ENCODE peak calls at places on chromosome 5, in ten cellular contexts. One of them, this sample, is unnamed.

GRCh38 chr5:113123563-113123962 is 147.0 kb downstream of the DCP2 start:
- DNase-seq in RWPE1: no peak
- DNase-seq in frontal cortex: no peak
- DNase-seq in activated T-helper 1 cell treated with anti-CD3 and anti-CD28 coated beads, Interleukin-12 subunit alpha, Interleukin-12 subunit beta, Interleukin-2, Interleukin-4 antibody, amounts not matched to agents 30 ng/mL and 10 ng/mL and 1 ng/mL, durations not matched to agents 14 hours and 24 hours and 36 hours: no peak
- DNase-seq in stimulated activated CD4-positive, alpha-beta T cell treated with anti-CD3 and anti-CD28 coated beads, Interleukin-2, amount 100 ng/mL, for 24 hours: no peak
- DNase-seq in skeletal muscle cell: no peak
- DNase-seq in cardiac fibroblast: peak
- DNase-seq in NCI-H2081: no peak
- DNase-seq in NCI-H1105 treated with DMSO at 0.1 percent for 48 hours: no peak
- DNase-seq in T-helper 1 cell: no peak
- DNase-seq in this sample: no peak

GRCh38 chr5:71705416-71705815 is 13.7 kb upstream of the CARTPT start:
- DNase-seq in T-helper 1 cell: no peak
- DNase-seq in RWPE1: no peak
- DNase-seq in skeletal muscle cell: no peak
- DNase-seq in NCI-H2081: no peak
- DNase-seq in stimulated activated CD4-positive, alpha-beta T cell treated with anti-CD3 and anti-CD28 coated beads, Interleukin-2, amount 100 ng/mL, for 24 hours: no peak
- DNase-seq in frontal cortex: no peak
- DNase-seq in cardiac fibroblast: no peak
- DNase-seq in activated T-helper 1 cell treated with anti-CD3 and anti-CD28 coated beads, Interleukin-12 subunit alpha, Interleukin-12 subunit beta, Interleukin-2, Interleukin-4 antibody, amounts not matched to agents 30 ng/mL and 10 ng/mL and 1 ng/mL, durations not matched to agents 14 hours and 24 hours and 36 hours: no peak
- DNase-seq in NCI-H1105 treated with DMSO at 0.1 percent for 48 hours: no peak
- DNase-seq in this sample: no peak

GRCh38 chr5:8719797-8720196 is 826.1 kb downstream of the SEMA5A start:
- DNase-seq in stimulated activated CD4-positive, alpha-beta T cell treated with anti-CD3 and anti-CD28 coated beads, Interleukin-2, amount 100 ng/mL, for 24 hours: no peak
- DNase-seq in RWPE1: no peak
- DNase-seq in T-helper 1 cell: no peak
- DNase-seq in activated T-helper 1 cell treated with anti-CD3 and anti-CD28 coated beads, Interleukin-12 subunit alpha, Interleukin-12 subunit beta, Interleukin-2, Interleukin-4 antibody, amounts not matched to agents 30 ng/mL and 10 ng/mL and 1 ng/mL, durations not matched to agents 14 hours and 24 hours and 36 hours: no peak
- DNase-seq in skeletal muscle cell: no peak
- DNase-seq in frontal cortex: no peak
- DNase-seq in NCI-H2081: no peak
- DNase-seq in NCI-H1105 treated with DMSO at 0.1 percent for 48 hours: no peak
- DNase-seq in cardiac fibroblast: no peak
- DNase-seq in this sample: no peak

GRCh38 chr5:54115768-54116403 is 194.5 kb downstream of the ARL15 start:
- DNase-seq in cardiac fibroblast: peak
- DNase-seq in frontal cortex: no peak
- DNase-seq in NCI-H1105 treated with DMSO at 0.1 percent for 48 hours: no peak
- DNase-seq in RWPE1: peak
- DNase-seq in T-helper 1 cell: no peak
- DNase-seq in skeletal muscle cell: no peak
- DNase-seq in stimulated activated CD4-positive, alpha-beta T cell treated with anti-CD3 and anti-CD28 coated beads, Interleukin-2, amount 100 ng/mL, for 24 hours: no peak
- DNase-seq in activated T-helper 1 cell treated with anti-CD3 and anti-CD28 coated beads, Interleukin-12 subunit alpha, Interleukin-12 subunit beta, Interleukin-2, Interleukin-4 antibody, amounts not matched to agents 30 ng/mL and 10 ng/mL and 1 ng/mL, durations not matched to agents 14 hours and 24 hours and 36 hours: no peak
- DNase-seq in NCI-H2081: peak
- DNase-seq in this sample: no peak

GRCh38 chr5:142611154-142611553 is 74.7 kb downstream of the FGF1 start:
- DNase-seq in cardiac fibroblast: peak
- DNase-seq in frontal cortex: peak
- DNase-seq in T-helper 1 cell: peak
- DNase-seq in NCI-H1105 treated with DMSO at 0.1 percent for 48 hours: peak
- DNase-seq in RWPE1: peak
- DNase-seq in skeletal muscle cell: no peak
- DNase-seq in activated T-helper 1 cell treated with anti-CD3 and anti-CD28 coated beads, Interleukin-12 subunit alpha, Interleukin-12 subunit beta, Interleukin-2, Interleukin-4 antibody, amounts not matched to agents 30 ng/mL and 10 ng/mL and 1 ng/mL, durations not matched to agents 14 hours and 24 hours and 36 hours: peak
- DNase-seq in NCI-H2081: peak
- DNase-seq in stimulated activated CD4-positive, alpha-beta T cell treated with anti-CD3 and anti-CD28 coated beads, Interleukin-2, amount 100 ng/mL, for 24 hours: peak
- DNase-seq in this sample: no peak

GRCh38 chr5:497090-497489 is 27.2 kb downstream of the SLC9A3 start:
- DNase-seq in skeletal muscle cell: no peak
- DNase-seq in NCI-H1105 treated with DMSO at 0.1 percent for 48 hours: no peak
- DNase-seq in cardiac fibroblast: no peak
- DNase-seq in stimulated activated CD4-positive, alpha-beta T cell treated with anti-CD3 and anti-CD28 coated beads, Interleukin-2, amount 100 ng/mL, for 24 hours: no peak
- DNase-seq in RWPE1: no peak
- DNase-seq in NCI-H2081: no peak
- DNase-seq in T-helper 1 cell: no peak
- DNase-seq in frontal cortex: no peak
- DNase-seq in activated T-helper 1 cell treated with anti-CD3 and anti-CD28 coated beads, Interleukin-12 subunit alpha, Interleukin-12 subunit beta, Interleukin-2, Interleukin-4 antibody, amounts not matched to agents 30 ng/mL and 10 ng/mL and 1 ng/mL, durations not matched to agents 14 hours and 24 hours and 36 hours: no peak
- DNase-seq in this sample: no peak

GRCh38 chr5:29983528-29984152 is 1209.8 kb upstream of the CDH6 start:
- DNase-seq in frontal cortex: no peak
- DNase-seq in RWPE1: no peak
- DNase-seq in T-helper 1 cell: no peak
- DNase-seq in NCI-H1105 treated with DMSO at 0.1 percent for 48 hours: no peak
- DNase-seq in cardiac fibroblast: no peak
- DNase-seq in activated T-helper 1 cell treated with anti-CD3 and anti-CD28 coated beads, Interleukin-12 subunit alpha, Interleukin-12 subunit beta, Interleukin-2, Interleukin-4 antibody, amounts not matched to agents 30 ng/mL and 10 ng/mL and 1 ng/mL, durations not matched to agents 14 hours and 24 hours and 36 hours: no peak
- DNase-seq in stimulated activated CD4-positive, alpha-beta T cell treated with anti-CD3 and anti-CD28 coated beads, Interleukin-2, amount 100 ng/mL, for 24 hours: no peak
- DNase-seq in skeletal muscle cell: no peak
- DNase-seq in NCI-H2081: peak
- DNase-seq in this sample: no peak

GRCh38 chr5:639584-640213 is 27.6 kb downstream of the CEP72 start:
- DNase-seq in frontal cortex: no peak
- DNase-seq in NCI-H2081: no peak
- DNase-seq in stimulated activated CD4-positive, alpha-beta T cell treated with anti-CD3 and anti-CD28 coated beads, Interleukin-2, amount 100 ng/mL, for 24 hours: no peak
- DNase-seq in NCI-H1105 treated with DMSO at 0.1 percent for 48 hours: no peak
- DNase-seq in cardiac fibroblast: no peak
- DNase-seq in skeletal muscle cell: no peak
- DNase-seq in activated T-helper 1 cell treated with anti-CD3 and anti-CD28 coated beads, Interleukin-12 subunit alpha, Interleukin-12 subunit beta, Interleukin-2, Interleukin-4 antibody, amounts not matched to agents 30 ng/mL and 10 ng/mL and 1 ng/mL, durations not matched to agents 14 hours and 24 hours and 36 hours: no peak
- DNase-seq in RWPE1: no peak
- DNase-seq in T-helper 1 cell: no peak
- DNase-seq in this sample: no peak

GRCh38 chr5:101045689-101046088 is 142.6 kb upstream of the ST8SIA4 start:
- DNase-seq in skeletal muscle cell: no peak
- DNase-seq in NCI-H1105 treated with DMSO at 0.1 percent for 48 hours: no peak
- DNase-seq in NCI-H2081: no peak
- DNase-seq in cardiac fibroblast: peak
- DNase-seq in T-helper 1 cell: no peak
- DNase-seq in RWPE1: no peak
- DNase-seq in stimulated activated CD4-positive, alpha-beta T cell treated with anti-CD3 and anti-CD28 coated beads, Interleukin-2, amount 100 ng/mL, for 24 hours: no peak
- DNase-seq in frontal cortex: no peak
- DNase-seq in activated T-helper 1 cell treated with anti-CD3 and anti-CD28 coated beads, Interleukin-12 subunit alpha, Interleukin-12 subunit beta, Interleukin-2, Interleukin-4 antibody, amounts not matched to agents 30 ng/mL and 10 ng/mL and 1 ng/mL, durations not matched to agents 14 hours and 24 hours and 36 hours: no peak
- DNase-seq in this sample: no peak

GRCh38 chr5:119943148-119943547 is 313.8 kb downstream of the FAM170A start:
- DNase-seq in stimulated activated CD4-positive, alpha-beta T cell treated with anti-CD3 and anti-CD28 coated beads, Interleukin-2, amount 100 ng/mL, for 24 hours: no peak
- DNase-seq in activated T-helper 1 cell treated with anti-CD3 and anti-CD28 coated beads, Interleukin-12 subunit alpha, Interleukin-12 subunit beta, Interleukin-2, Interleukin-4 antibody, amounts not matched to agents 30 ng/mL and 10 ng/mL and 1 ng/mL, durations not matched to agents 14 hours and 24 hours and 36 hours: no peak
- DNase-seq in T-helper 1 cell: no peak
- DNase-seq in cardiac fibroblast: peak
- DNase-seq in RWPE1: peak
- DNase-seq in NCI-H2081: no peak
- DNase-seq in NCI-H1105 treated with DMSO at 0.1 percent for 48 hours: no peak
- DNase-seq in frontal cortex: no peak
- DNase-seq in skeletal muscle cell: no peak
- DNase-seq in this sample: peak

GRCh38 chr5:93378073-93378472 is 202.9 kb downstream of the NR2F1-AS1 start:
- DNase-seq in T-helper 1 cell: no peak
- DNase-seq in cardiac fibroblast: peak
- DNase-seq in frontal cortex: no peak
- DNase-seq in NCI-H2081: peak
- DNase-seq in RWPE1: peak
- DNase-seq in stimulated activated CD4-positive, alpha-beta T cell treated with anti-CD3 and anti-CD28 coated beads, Interleukin-2, amount 100 ng/mL, for 24 hours: no peak
- DNase-seq in activated T-helper 1 cell treated with anti-CD3 and anti-CD28 coated beads, Interleukin-12 subunit alpha, Interleukin-12 subunit beta, Interleukin-2, Interleukin-4 antibody, amounts not matched to agents 30 ng/mL and 10 ng/mL and 1 ng/mL, durations not matched to agents 14 hours and 24 hours and 36 hours: no peak
- DNase-seq in NCI-H1105 treated with DMSO at 0.1 percent for 48 hours: peak
- DNase-seq in skeletal muscle cell: peak
- DNase-seq in this sample: no peak

GRCh38 chr5:31661257-31661656 is 22.3 kb downstream of the PDZD2 start:
- DNase-seq in frontal cortex: no peak
- DNase-seq in activated T-helper 1 cell treated with anti-CD3 and anti-CD28 coated beads, Interleukin-12 subunit alpha, Interleukin-12 subunit beta, Interleukin-2, Interleukin-4 antibody, amounts not matched to agents 30 ng/mL and 10 ng/mL and 1 ng/mL, durations not matched to agents 14 hours and 24 hours and 36 hours: no peak
- DNase-seq in RWPE1: no peak
- DNase-seq in NCI-H2081: no peak
- DNase-seq in T-helper 1 cell: no peak
- DNase-seq in cardiac fibroblast: no peak
- DNase-seq in skeletal muscle cell: no peak
- DNase-seq in stimulated activated CD4-positive, alpha-beta T cell treated with anti-CD3 and anti-CD28 coated beads, Interleukin-2, amount 100 ng/mL, for 24 hours: no peak
- DNase-seq in NCI-H1105 treated with DMSO at 0.1 percent for 48 hours: no peak
- DNase-seq in this sample: no peak

GRCh38 chr5:3836528-3836927 is 240.9 kb downstream of the IRX1 start:
- DNase-seq in skeletal muscle cell: no peak
- DNase-seq in cardiac fibroblast: no peak
- DNase-seq in NCI-H1105 treated with DMSO at 0.1 percent for 48 hours: no peak
- DNase-seq in T-helper 1 cell: no peak
- DNase-seq in stimulated activated CD4-positive, alpha-beta T cell treated with anti-CD3 and anti-CD28 coated beads, Interleukin-2, amount 100 ng/mL, for 24 hours: no peak
- DNase-seq in activated T-helper 1 cell treated with anti-CD3 and anti-CD28 coated beads, Interleukin-12 subunit alpha, Interleukin-12 subunit beta, Interleukin-2, Interleukin-4 antibody, amounts not matched to agents 30 ng/mL and 10 ng/mL and 1 ng/mL, durations not matched to agents 14 hours and 24 hours and 36 hours: no peak
- DNase-seq in NCI-H2081: no peak
- DNase-seq in frontal cortex: no peak
- DNase-seq in RWPE1: peak
- DNase-seq in this sample: no peak

GRCh38 chr5:93583799-93584530 is 943 bp downstream of the NR2F1 start:
- DNase-seq in cardiac fibroblast: peak
- DNase-seq in NCI-H1105 treated with DMSO at 0.1 percent for 48 hours: peak
- DNase-seq in RWPE1: peak
- DNase-seq in stimulated activated CD4-positive, alpha-beta T cell treated with anti-CD3 and anti-CD28 coated beads, Interleukin-2, amount 100 ng/mL, for 24 hours: no peak
- DNase-seq in T-helper 1 cell: no peak
- DNase-seq in skeletal muscle cell: no peak
- DNase-seq in NCI-H2081: peak
- DNase-seq in frontal cortex: no peak
- DNase-seq in activated T-helper 1 cell treated with anti-CD3 and anti-CD28 coated beads, Interleukin-12 subunit alpha, Interleukin-12 subunit beta, Interleukin-2, Interleukin-4 antibody, amounts not matched to agents 30 ng/mL and 10 ng/mL and 1 ng/mL, durations not matched to agents 14 hours and 24 hours and 36 hours: no peak
- DNase-seq in this sample: no peak

GRCh38 chr5:150286820-150287219 is 2.8 kb downstream of the CAMK2A start:
- DNase-seq in skeletal muscle cell: no peak
- DNase-seq in cardiac fibroblast: no peak
- DNase-seq in stimulated activated CD4-positive, alpha-beta T cell treated with anti-CD3 and anti-CD28 coated beads, Interleukin-2, amount 100 ng/mL, for 24 hours: no peak
- DNase-seq in frontal cortex: no peak
- DNase-seq in RWPE1: no peak
- DNase-seq in activated T-helper 1 cell treated with anti-CD3 and anti-CD28 coated beads, Interleukin-12 subunit alpha, Interleukin-12 subunit beta, Interleukin-2, Interleukin-4 antibody, amounts not matched to agents 30 ng/mL and 10 ng/mL and 1 ng/mL, durations not matched to agents 14 hours and 24 hours and 36 hours: no peak
- DNase-seq in T-helper 1 cell: no peak
- DNase-seq in NCI-H2081: no peak
- DNase-seq in NCI-H1105 treated with DMSO at 0.1 percent for 48 hours: no peak
- DNase-seq in this sample: no peak

GRCh38 chr5:143968071-143968878 is 156.3 kb downstream of the HMHB1 start:
- DNase-seq in NCI-H2081: peak
- DNase-seq in activated T-helper 1 cell treated with anti-CD3 and anti-CD28 coated beads, Interleukin-12 subunit alpha, Interleukin-12 subunit beta, Interleukin-2, Interleukin-4 antibody, amounts not matched to agents 30 ng/mL and 10 ng/mL and 1 ng/mL, durations not matched to agents 14 hours and 24 hours and 36 hours: no peak
- DNase-seq in frontal cortex: no peak
- DNase-seq in skeletal muscle cell: peak
- DNase-seq in NCI-H1105 treated with DMSO at 0.1 percent for 48 hours: peak
- DNase-seq in stimulated activated CD4-positive, alpha-beta T cell treated with anti-CD3 and anti-CD28 coated beads, Interleukin-2, amount 100 ng/mL, for 24 hours: no peak
- DNase-seq in cardiac fibroblast: peak
- DNase-seq in T-helper 1 cell: no peak
- DNase-seq in RWPE1: peak
- DNase-seq in this sample: peak

GRCh38 chr5:100623719-100624118 is 88.5 kb downstream of the FAM174A start:
- DNase-seq in activated T-helper 1 cell treated with anti-CD3 and anti-CD28 coated beads, Interleukin-12 subunit alpha, Interleukin-12 subunit beta, Interleukin-2, Interleukin-4 antibody, amounts not matched to agents 30 ng/mL and 10 ng/mL and 1 ng/mL, durations not matched to agents 14 hours and 24 hours and 36 hours: no peak
- DNase-seq in NCI-H1105 treated with DMSO at 0.1 percent for 48 hours: peak
- DNase-seq in cardiac fibroblast: peak
- DNase-seq in frontal cortex: no peak
- DNase-seq in stimulated activated CD4-positive, alpha-beta T cell treated with anti-CD3 and anti-CD28 coated beads, Interleukin-2, amount 100 ng/mL, for 24 hours: no peak
- DNase-seq in T-helper 1 cell: no peak
- DNase-seq in skeletal muscle cell: no peak
- DNase-seq in NCI-H2081: no peak
- DNase-seq in RWPE1: peak
- DNase-seq in this sample: no peak

GRCh38 chr5:123344819-123345426 is 78.3 kb downstream of the CEP120 start:
- DNase-seq in activated T-helper 1 cell treated with anti-CD3 and anti-CD28 coated beads, Interleukin-12 subunit alpha, Interleukin-12 subunit beta, Interleukin-2, Interleukin-4 antibody, amounts not matched to agents 30 ng/mL and 10 ng/mL and 1 ng/mL, durations not matched to agents 14 hours and 24 hours and 36 hours: no peak
- DNase-seq in frontal cortex: no peak
- DNase-seq in RWPE1: peak
- DNase-seq in T-helper 1 cell: no peak
- DNase-seq in NCI-H1105 treated with DMSO at 0.1 percent for 48 hours: no peak
- DNase-seq in cardiac fibroblast: peak
- DNase-seq in NCI-H2081: peak
- DNase-seq in stimulated activated CD4-positive, alpha-beta T cell treated with anti-CD3 and anti-CD28 coated beads, Interleukin-2, amount 100 ng/mL, for 24 hours: no peak
- DNase-seq in skeletal muscle cell: peak
- DNase-seq in this sample: no peak

GRCh38 chr5:97478513-97478912 is 295.5 kb upstream of the RIOK2 start:
- DNase-seq in cardiac fibroblast: peak
- DNase-seq in frontal cortex: no peak
- DNase-seq in skeletal muscle cell: peak
- DNase-seq in stimulated activated CD4-positive, alpha-beta T cell treated with anti-CD3 and anti-CD28 coated beads, Interleukin-2, amount 100 ng/mL, for 24 hours: no peak
- DNase-seq in RWPE1: no peak
- DNase-seq in T-helper 1 cell: no peak
- DNase-seq in activated T-helper 1 cell treated with anti-CD3 and anti-CD28 coated beads, Interleukin-12 subunit alpha, Interleukin-12 subunit beta, Interleukin-2, Interleukin-4 antibody, amounts not matched to agents 30 ng/mL and 10 ng/mL and 1 ng/mL, durations not matched to agents 14 hours and 24 hours and 36 hours: no peak
- DNase-seq in NCI-H1105 treated with DMSO at 0.1 percent for 48 hours: no peak
- DNase-seq in NCI-H2081: no peak
- DNase-seq in this sample: no peak

GRCh38 chr5:144531191-144531590 is 360.5 kb downstream of the KCTD16 start:
- DNase-seq in frontal cortex: no peak
- DNase-seq in cardiac fibroblast: no peak
- DNase-seq in NCI-H2081: no peak
- DNase-seq in T-helper 1 cell: no peak
- DNase-seq in RWPE1: no peak
- DNase-seq in NCI-H1105 treated with DMSO at 0.1 percent for 48 hours: no peak
- DNase-seq in stimulated activated CD4-positive, alpha-beta T cell treated with anti-CD3 and anti-CD28 coated beads, Interleukin-2, amount 100 ng/mL, for 24 hours: no peak
- DNase-seq in skeletal muscle cell: no peak
- DNase-seq in activated T-helper 1 cell treated with anti-CD3 and anti-CD28 coated beads, Interleukin-12 subunit alpha, Interleukin-12 subunit beta, Interleukin-2, Interleukin-4 antibody, amounts not matched to agents 30 ng/mL and 10 ng/mL and 1 ng/mL, durations not matched to agents 14 hours and 24 hours and 36 hours: no peak
- DNase-seq in this sample: no peak

GRCh38 chr5:80318212-80318611 is 1.6 kb upstream of the SPZ1 start:
- DNase-seq in RWPE1: no peak
- DNase-seq in frontal cortex: no peak
- DNase-seq in skeletal muscle cell: peak
- DNase-seq in cardiac fibroblast: peak
- DNase-seq in activated T-helper 1 cell treated with anti-CD3 and anti-CD28 coated beads, Interleukin-12 subunit alpha, Interleukin-12 subunit beta, Interleukin-2, Interleukin-4 antibody, amounts not matched to agents 30 ng/mL and 10 ng/mL and 1 ng/mL, durations not matched to agents 14 hours and 24 hours and 36 hours: no peak
- DNase-seq in NCI-H1105 treated with DMSO at 0.1 percent for 48 hours: no peak
- DNase-seq in NCI-H2081: no peak
- DNase-seq in T-helper 1 cell: no peak
- DNase-seq in stimulated activated CD4-positive, alpha-beta T cell treated with anti-CD3 and anti-CD28 coated beads, Interleukin-2, amount 100 ng/mL, for 24 hours: no peak
- DNase-seq in this sample: no peak

GRCh38 chr5:178232124-178232919 is at the start of gene PHYKPL:
- DNase-seq in stimulated activated CD4-positive, alpha-beta T cell treated with anti-CD3 and anti-CD28 coated beads, Interleukin-2, amount 100 ng/mL, for 24 hours: peak
- DNase-seq in RWPE1: peak
- DNase-seq in cardiac fibroblast: peak
- DNase-seq in frontal cortex: peak
- DNase-seq in T-helper 1 cell: peak
- DNase-seq in skeletal muscle cell: peak
- DNase-seq in activated T-helper 1 cell treated with anti-CD3 and anti-CD28 coated beads, Interleukin-12 subunit alpha, Interleukin-12 subunit beta, Interleukin-2, Interleukin-4 antibody, amounts not matched to agents 30 ng/mL and 10 ng/mL and 1 ng/mL, durations not matched to agents 14 hours and 24 hours and 36 hours: peak
- DNase-seq in NCI-H1105 treated with DMSO at 0.1 percent for 48 hours: peak
- DNase-seq in NCI-H2081: peak
- DNase-seq in this sample: no peak

GRCh38 chr5:176400382-176401156 is 12.0 kb downstream of the HIGD2A start:
- DNase-seq in NCI-H1105 treated with DMSO at 0.1 percent for 48 hours: no peak
- DNase-seq in NCI-H2081: no peak
- DNase-seq in cardiac fibroblast: no peak
- DNase-seq in activated T-helper 1 cell treated with anti-CD3 and anti-CD28 coated beads, Interleukin-12 subunit alpha, Interleukin-12 subunit beta, Interleukin-2, Interleukin-4 antibody, amounts not matched to agents 30 ng/mL and 10 ng/mL and 1 ng/mL, durations not matched to agents 14 hours and 24 hours and 36 hours: no peak
- DNase-seq in RWPE1: peak
- DNase-seq in frontal cortex: no peak
- DNase-seq in skeletal muscle cell: no peak
- DNase-seq in stimulated activated CD4-positive, alpha-beta T cell treated with anti-CD3 and anti-CD28 coated beads, Interleukin-2, amount 100 ng/mL, for 24 hours: no peak
- DNase-seq in T-helper 1 cell: no peak
- DNase-seq in this sample: no peak

This sample was measured in BJ.